ENCODE peak calls at places on chromosomes 6 and 20, in nine cellular contexts. One of them, this sample, is unnamed.

GRCh38 chr6:135419162-135419561 is 78.4 kb downstream of the AHI1 start:
- DNase-seq in iPS DF 19.7: no peak
- DNase-seq in NCI-H2081: no peak
- DNase-seq in lower lobe of right lung: no peak
- DNase-seq in stimulated activated CD8-positive, alpha-beta memory T cell treated with anti-CD3 and anti-CD28 coated beads, Interleukin-4, amount 100 ng/mL, for 24 hours: no peak
- DNase-seq in left ventricle myocardium inferior: no peak
- DNase-seq in activated naive CD4-positive, alpha-beta T cell treated with anti-CD3 and anti-CD28 coated beads for 36 hours: no peak
- DNase-seq in activated T-cell treated with anti-CD3 and anti-CD28 coated beads, Interleukin-2, amount 50 U/mL, for 4 hours: no peak
- DNase-seq in AML-193: no peak
- DNase-seq in this sample: no peak

GRCh38 chr20:2168946-2169345 is 67.3 kb downstream of the STK35 start:
- DNase-seq in iPS DF 19.7: no peak
- DNase-seq in NCI-H2081: no peak
- DNase-seq in lower lobe of right lung: no peak
- DNase-seq in stimulated activated CD8-positive, alpha-beta memory T cell treated with anti-CD3 and anti-CD28 coated beads, Interleukin-4, amount 100 ng/mL, for 24 hours: no peak
- DNase-seq in left ventricle myocardium inferior: no peak
- DNase-seq in activated naive CD4-positive, alpha-beta T cell treated with anti-CD3 and anti-CD28 coated beads for 36 hours: no peak
- DNase-seq in activated T-cell treated with anti-CD3 and anti-CD28 coated beads, Interleukin-2, amount 50 U/mL, for 4 hours: no peak
- DNase-seq in AML-193: no peak
- DNase-seq in this sample: no peak

GRCh38 chr6:80173411-80173810 is 66.9 kb downstream of the BCKDHB start:
- DNase-seq in iPS DF 19.7: no peak
- DNase-seq in NCI-H2081: no peak
- DNase-seq in lower lobe of right lung: no peak
- DNase-seq in stimulated activated CD8-positive, alpha-beta memory T cell treated with anti-CD3 and anti-CD28 coated beads, Interleukin-4, amount 100 ng/mL, for 24 hours: no peak
- DNase-seq in left ventricle myocardium inferior: no peak
- DNase-seq in activated naive CD4-positive, alpha-beta T cell treated with anti-CD3 and anti-CD28 coated beads for 36 hours: no peak
- DNase-seq in activated T-cell treated with anti-CD3 and anti-CD28 coated beads, Interleukin-2, amount 50 U/mL, for 4 hours: no peak
- DNase-seq in AML-193: no peak
- DNase-seq in this sample: no peak

GRCh38 chr6:43250992-43251373 is 7.7 kb downstream of the TTBK1 start:
- DNase-seq in iPS DF 19.7: no peak
- DNase-seq in NCI-H2081: no peak
- DNase-seq in lower lobe of right lung: no peak
- DNase-seq in stimulated activated CD8-positive, alpha-beta memory T cell treated with anti-CD3 and anti-CD28 coated beads, Interleukin-4, amount 100 ng/mL, for 24 hours: no peak
- DNase-seq in left ventricle myocardium inferior: no peak
- DNase-seq in activated naive CD4-positive, alpha-beta T cell treated with anti-CD3 and anti-CD28 coated beads for 36 hours: peak
- DNase-seq in activated T-cell treated with anti-CD3 and anti-CD28 coated beads, Interleukin-2, amount 50 U/mL, for 4 hours: no peak
- DNase-seq in AML-193: no peak
- DNase-seq in this sample: no peak

GRCh38 chr6:30555428-30556005 is 772 bp downstream of the GNL1 start:
- DNase-seq in iPS DF 19.7: no peak
- DNase-seq in NCI-H2081: peak
- DNase-seq in lower lobe of right lung: peak
- DNase-seq in stimulated activated CD8-positive, alpha-beta memory T cell treated with anti-CD3 and anti-CD28 coated beads, Interleukin-4, amount 100 ng/mL, for 24 hours: no peak
- DNase-seq in left ventricle myocardium inferior: peak
- DNase-seq in activated naive CD4-positive, alpha-beta T cell treated with anti-CD3 and anti-CD28 coated beads for 36 hours: no peak
- DNase-seq in activated T-cell treated with anti-CD3 and anti-CD28 coated beads, Interleukin-2, amount 50 U/mL, for 4 hours: peak
- DNase-seq in AML-193: no peak
- DNase-seq in this sample: peak

GRCh38 chr6:100116409-100117194 is 122.6 kb upstream of the MCHR2 start:
- DNase-seq in iPS DF 19.7: peak
- DNase-seq in NCI-H2081: peak
- DNase-seq in lower lobe of right lung: no peak
- DNase-seq in stimulated activated CD8-positive, alpha-beta memory T cell treated with anti-CD3 and anti-CD28 coated beads, Interleukin-4, amount 100 ng/mL, for 24 hours: no peak
- DNase-seq in left ventricle myocardium inferior: no peak
- DNase-seq in activated naive CD4-positive, alpha-beta T cell treated with anti-CD3 and anti-CD28 coated beads for 36 hours: peak
- DNase-seq in activated T-cell treated with anti-CD3 and anti-CD28 coated beads, Interleukin-2, amount 50 U/mL, for 4 hours: no peak
- DNase-seq in AML-193: peak
- DNase-seq in this sample: peak

GRCh38 chr6:85472744-85473143 is 22.9 kb downstream of the NT5E start:
- DNase-seq in iPS DF 19.7: no peak
- DNase-seq in NCI-H2081: no peak
- DNase-seq in lower lobe of right lung: no peak
- DNase-seq in stimulated activated CD8-positive, alpha-beta memory T cell treated with anti-CD3 and anti-CD28 coated beads, Interleukin-4, amount 100 ng/mL, for 24 hours: no peak
- DNase-seq in left ventricle myocardium inferior: no peak
- DNase-seq in activated naive CD4-positive, alpha-beta T cell treated with anti-CD3 and anti-CD28 coated beads for 36 hours: no peak
- DNase-seq in activated T-cell treated with anti-CD3 and anti-CD28 coated beads, Interleukin-2, amount 50 U/mL, for 4 hours: no peak
- DNase-seq in AML-193: no peak
- DNase-seq in this sample: no peak

GRCh38 chr6:39209360-39209811 is 19.9 kb downstream of the KCNK5 start:
- DNase-seq in iPS DF 19.7: no peak
- DNase-seq in NCI-H2081: no peak
- DNase-seq in lower lobe of right lung: no peak
- DNase-seq in stimulated activated CD8-positive, alpha-beta memory T cell treated with anti-CD3 and anti-CD28 coated beads, Interleukin-4, amount 100 ng/mL, for 24 hours: no peak
- DNase-seq in left ventricle myocardium inferior: no peak
- DNase-seq in activated naive CD4-positive, alpha-beta T cell treated with anti-CD3 and anti-CD28 coated beads for 36 hours: no peak
- DNase-seq in activated T-cell treated with anti-CD3 and anti-CD28 coated beads, Interleukin-2, amount 50 U/mL, for 4 hours: no peak
- DNase-seq in AML-193: peak
- DNase-seq in this sample: no peak

GRCh38 chr6:152648090-152648489 is 10.9 kb upstream of the SYNE1 start:
- DNase-seq in iPS DF 19.7: no peak
- DNase-seq in NCI-H2081: no peak
- DNase-seq in lower lobe of right lung: no peak
- DNase-seq in stimulated activated CD8-positive, alpha-beta memory T cell treated with anti-CD3 and anti-CD28 coated beads, Interleukin-4, amount 100 ng/mL, for 24 hours: no peak
- DNase-seq in left ventricle myocardium inferior: no peak
- DNase-seq in activated naive CD4-positive, alpha-beta T cell treated with anti-CD3 and anti-CD28 coated beads for 36 hours: no peak
- DNase-seq in activated T-cell treated with anti-CD3 and anti-CD28 coated beads, Interleukin-2, amount 50 U/mL, for 4 hours: no peak
- DNase-seq in AML-193: no peak
- DNase-seq in this sample: no peak

GRCh38 chr6:50285735-50286134 is 236.0 kb upstream of the DEFB112 start:
- DNase-seq in iPS DF 19.7: no peak
- DNase-seq in NCI-H2081: no peak
- DNase-seq in lower lobe of right lung: no peak
- DNase-seq in stimulated activated CD8-positive, alpha-beta memory T cell treated with anti-CD3 and anti-CD28 coated beads, Interleukin-4, amount 100 ng/mL, for 24 hours: no peak
- DNase-seq in left ventricle myocardium inferior: no peak
- DNase-seq in activated naive CD4-positive, alpha-beta T cell treated with anti-CD3 and anti-CD28 coated beads for 36 hours: no peak
- DNase-seq in activated T-cell treated with anti-CD3 and anti-CD28 coated beads, Interleukin-2, amount 50 U/mL, for 4 hours: no peak
- DNase-seq in AML-193: no peak
- DNase-seq in this sample: no peak

GRCh38 chr6:3835055-3835731 is 14.0 kb upstream of the FAM50B start:
- DNase-seq in iPS DF 19.7: no peak
- DNase-seq in NCI-H2081: no peak
- DNase-seq in lower lobe of right lung: no peak
- DNase-seq in stimulated activated CD8-positive, alpha-beta memory T cell treated with anti-CD3 and anti-CD28 coated beads, Interleukin-4, amount 100 ng/mL, for 24 hours: no peak
- DNase-seq in left ventricle myocardium inferior: no peak
- DNase-seq in activated naive CD4-positive, alpha-beta T cell treated with anti-CD3 and anti-CD28 coated beads for 36 hours: no peak
- DNase-seq in activated T-cell treated with anti-CD3 and anti-CD28 coated beads, Interleukin-2, amount 50 U/mL, for 4 hours: no peak
- DNase-seq in AML-193: no peak
- DNase-seq in this sample: no peak

GRCh38 chr6:117498159-117498558 is 15.7 kb downstream of the DCBLD1 start:
- DNase-seq in iPS DF 19.7: no peak
- DNase-seq in NCI-H2081: no peak
- DNase-seq in lower lobe of right lung: no peak
- DNase-seq in stimulated activated CD8-positive, alpha-beta memory T cell treated with anti-CD3 and anti-CD28 coated beads, Interleukin-4, amount 100 ng/mL, for 24 hours: no peak
- DNase-seq in left ventricle myocardium inferior: no peak
- DNase-seq in activated naive CD4-positive, alpha-beta T cell treated with anti-CD3 and anti-CD28 coated beads for 36 hours: no peak
- DNase-seq in activated T-cell treated with anti-CD3 and anti-CD28 coated beads, Interleukin-2, amount 50 U/mL, for 4 hours: no peak
- DNase-seq in AML-193: peak
- DNase-seq in this sample: no peak

GRCh38 chr6:147170269-147170668 is 33.9 kb upstream of the STXBP5 start:
- DNase-seq in iPS DF 19.7: no peak
- DNase-seq in NCI-H2081: no peak
- DNase-seq in lower lobe of right lung: no peak
- DNase-seq in stimulated activated CD8-positive, alpha-beta memory T cell treated with anti-CD3 and anti-CD28 coated beads, Interleukin-4, amount 100 ng/mL, for 24 hours: no peak
- DNase-seq in left ventricle myocardium inferior: no peak
- DNase-seq in activated naive CD4-positive, alpha-beta T cell treated with anti-CD3 and anti-CD28 coated beads for 36 hours: no peak
- DNase-seq in activated T-cell treated with anti-CD3 and anti-CD28 coated beads, Interleukin-2, amount 50 U/mL, for 4 hours: no peak
- DNase-seq in AML-193: no peak
- DNase-seq in this sample: no peak

GRCh38 chr6:148888853-148889252 is 142.0 kb downstream of the UST start:
- DNase-seq in iPS DF 19.7: no peak
- DNase-seq in NCI-H2081: no peak
- DNase-seq in lower lobe of right lung: no peak
- DNase-seq in stimulated activated CD8-positive, alpha-beta memory T cell treated with anti-CD3 and anti-CD28 coated beads, Interleukin-4, amount 100 ng/mL, for 24 hours: no peak
- DNase-seq in left ventricle myocardium inferior: no peak
- DNase-seq in activated naive CD4-positive, alpha-beta T cell treated with anti-CD3 and anti-CD28 coated beads for 36 hours: no peak
- DNase-seq in activated T-cell treated with anti-CD3 and anti-CD28 coated beads, Interleukin-2, amount 50 U/mL, for 4 hours: no peak
- DNase-seq in AML-193: no peak
- DNase-seq in this sample: no peak

GRCh38 chr6:83696674-83697073 is 12.2 kb downstream of the SNAP91 start:
- DNase-seq in iPS DF 19.7: no peak
- DNase-seq in NCI-H2081: no peak
- DNase-seq in lower lobe of right lung: no peak
- DNase-seq in stimulated activated CD8-positive, alpha-beta memory T cell treated with anti-CD3 and anti-CD28 coated beads, Interleukin-4, amount 100 ng/mL, for 24 hours: no peak
- DNase-seq in left ventricle myocardium inferior: no peak
- DNase-seq in activated naive CD4-positive, alpha-beta T cell treated with anti-CD3 and anti-CD28 coated beads for 36 hours: no peak
- DNase-seq in activated T-cell treated with anti-CD3 and anti-CD28 coated beads, Interleukin-2, amount 50 U/mL, for 4 hours: no peak
- DNase-seq in AML-193: no peak
- DNase-seq in this sample: no peak

GRCh38 chr20:37885593-37886507 is 17.1 kb upstream of the VSTM2L start:
- DNase-seq in iPS DF 19.7: no peak
- DNase-seq in NCI-H2081: no peak
- DNase-seq in lower lobe of right lung: no peak
- DNase-seq in stimulated activated CD8-positive, alpha-beta memory T cell treated with anti-CD3 and anti-CD28 coated beads, Interleukin-4, amount 100 ng/mL, for 24 hours: no peak
- DNase-seq in left ventricle myocardium inferior: no peak
- DNase-seq in activated naive CD4-positive, alpha-beta T cell treated with anti-CD3 and anti-CD28 coated beads for 36 hours: no peak
- DNase-seq in activated T-cell treated with anti-CD3 and anti-CD28 coated beads, Interleukin-2, amount 50 U/mL, for 4 hours: no peak
- DNase-seq in AML-193: no peak
- DNase-seq in this sample: peak

GRCh38 chr6:3794092-3794491 is 42.6 kb upstream of the PXDC1 start:
- DNase-seq in iPS DF 19.7: no peak
- DNase-seq in NCI-H2081: no peak
- DNase-seq in lower lobe of right lung: no peak
- DNase-seq in stimulated activated CD8-positive, alpha-beta memory T cell treated with anti-CD3 and anti-CD28 coated beads, Interleukin-4, amount 100 ng/mL, for 24 hours: no peak
- DNase-seq in left ventricle myocardium inferior: no peak
- DNase-seq in activated naive CD4-positive, alpha-beta T cell treated with anti-CD3 and anti-CD28 coated beads for 36 hours: no peak
- DNase-seq in activated T-cell treated with anti-CD3 and anti-CD28 coated beads, Interleukin-2, amount 50 U/mL, for 4 hours: no peak
- DNase-seq in AML-193: no peak
- DNase-seq in this sample: no peak

GRCh38 chr6:159969204-159969912 is 476 bp downstream of the IGF2R start:
- DNase-seq in iPS DF 19.7: no peak
- DNase-seq in NCI-H2081: no peak
- DNase-seq in lower lobe of right lung: peak
- DNase-seq in stimulated activated CD8-positive, alpha-beta memory T cell treated with anti-CD3 and anti-CD28 coated beads, Interleukin-4, amount 100 ng/mL, for 24 hours: no peak
- DNase-seq in left ventricle myocardium inferior: peak
- DNase-seq in activated naive CD4-positive, alpha-beta T cell treated with anti-CD3 and anti-CD28 coated beads for 36 hours: peak
- DNase-seq in activated T-cell treated with anti-CD3 and anti-CD28 coated beads, Interleukin-2, amount 50 U/mL, for 4 hours: no peak
- DNase-seq in AML-193: no peak
- DNase-seq in this sample: no peak

GRCh38 chr6:87315071-87315470 is 7.3 kb upstream of the SMIM8 start:
- DNase-seq in iPS DF 19.7: no peak
- DNase-seq in NCI-H2081: no peak
- DNase-seq in lower lobe of right lung: no peak
- DNase-seq in stimulated activated CD8-positive, alpha-beta memory T cell treated with anti-CD3 and anti-CD28 coated beads, Interleukin-4, amount 100 ng/mL, for 24 hours: no peak
- DNase-seq in left ventricle myocardium inferior: no peak
- DNase-seq in activated naive CD4-positive, alpha-beta T cell treated with anti-CD3 and anti-CD28 coated beads for 36 hours: no peak
- DNase-seq in activated T-cell treated with anti-CD3 and anti-CD28 coated beads, Interleukin-2, amount 50 U/mL, for 4 hours: no peak
- DNase-seq in AML-193: no peak
- DNase-seq in this sample: no peak

GRCh38 chr6:41083072-41083471 is 10.3 kb downstream of the NFYA start:
- DNase-seq in iPS DF 19.7: no peak
- DNase-seq in NCI-H2081: no peak
- DNase-seq in lower lobe of right lung: no peak
- DNase-seq in stimulated activated CD8-positive, alpha-beta memory T cell treated with anti-CD3 and anti-CD28 coated beads, Interleukin-4, amount 100 ng/mL, for 24 hours: no peak
- DNase-seq in left ventricle myocardium inferior: no peak
- DNase-seq in activated naive CD4-positive, alpha-beta T cell treated with anti-CD3 and anti-CD28 coated beads for 36 hours: no peak
- DNase-seq in activated T-cell treated with anti-CD3 and anti-CD28 coated beads, Interleukin-2, amount 50 U/mL, for 4 hours: no peak
- DNase-seq in AML-193: no peak
- DNase-seq in this sample: no peak

GRCh38 chr6:33696076-33696475 is 15.4 kb downstream of the UQCC2 start:
- DNase-seq in iPS DF 19.7: no peak
- DNase-seq in NCI-H2081: no peak
- DNase-seq in lower lobe of right lung: no peak
- DNase-seq in stimulated activated CD8-positive, alpha-beta memory T cell treated with anti-CD3 and anti-CD28 coated beads, Interleukin-4, amount 100 ng/mL, for 24 hours: no peak
- DNase-seq in left ventricle myocardium inferior: no peak
- DNase-seq in activated naive CD4-positive, alpha-beta T cell treated with anti-CD3 and anti-CD28 coated beads for 36 hours: no peak
- DNase-seq in activated T-cell treated with anti-CD3 and anti-CD28 coated beads, Interleukin-2, amount 50 U/mL, for 4 hours: no peak
- DNase-seq in AML-193: no peak
- DNase-seq in this sample: no peak

GRCh38 chr6:15396808-15397207 is 150.9 kb downstream of the JARID2 start:
- DNase-seq in iPS DF 19.7: no peak
- DNase-seq in NCI-H2081: no peak
- DNase-seq in lower lobe of right lung: no peak
- DNase-seq in stimulated activated CD8-positive, alpha-beta memory T cell treated with anti-CD3 and anti-CD28 coated beads, Interleukin-4, amount 100 ng/mL, for 24 hours: no peak
- DNase-seq in left ventricle myocardium inferior: no peak
- DNase-seq in activated naive CD4-positive, alpha-beta T cell treated with anti-CD3 and anti-CD28 coated beads for 36 hours: no peak
- DNase-seq in activated T-cell treated with anti-CD3 and anti-CD28 coated beads, Interleukin-2, amount 50 U/mL, for 4 hours: no peak
- DNase-seq in AML-193: no peak
- DNase-seq in this sample: no peak

GRCh38 chr20:43043887-43044286 is 145.8 kb downstream of the PTPRT start:
- DNase-seq in iPS DF 19.7: no peak
- DNase-seq in NCI-H2081: no peak
- DNase-seq in lower lobe of right lung: no peak
- DNase-seq in stimulated activated CD8-positive, alpha-beta memory T cell treated with anti-CD3 and anti-CD28 coated beads, Interleukin-4, amount 100 ng/mL, for 24 hours: no peak
- DNase-seq in left ventricle myocardium inferior: no peak
- DNase-seq in activated naive CD4-positive, alpha-beta T cell treated with anti-CD3 and anti-CD28 coated beads for 36 hours: no peak
- DNase-seq in activated T-cell treated with anti-CD3 and anti-CD28 coated beads, Interleukin-2, amount 50 U/mL, for 4 hours: no peak
- DNase-seq in AML-193: no peak
- DNase-seq in this sample: peak

GRCh38 chr6:119077643-119078448 is 618 bp downstream of the FAM184A start:
- DNase-seq in iPS DF 19.7: no peak
- DNase-seq in NCI-H2081: peak
- DNase-seq in lower lobe of right lung: peak
- DNase-seq in stimulated activated CD8-positive, alpha-beta memory T cell treated with anti-CD3 and anti-CD28 coated beads, Interleukin-4, amount 100 ng/mL, for 24 hours: peak
- DNase-seq in left ventricle myocardium inferior: no peak
- DNase-seq in activated naive CD4-positive, alpha-beta T cell treated with anti-CD3 and anti-CD28 coated beads for 36 hours: peak
- DNase-seq in activated T-cell treated with anti-CD3 and anti-CD28 coated beads, Interleukin-2, amount 50 U/mL, for 4 hours: peak
- DNase-seq in AML-193: no peak
- DNase-seq in this sample: peak

GRCh38 chr6:39982720-39983119 is 48.5 kb upstream of the MOCS1 start:
- DNase-seq in iPS DF 19.7: no peak
- DNase-seq in NCI-H2081: no peak
- DNase-seq in lower lobe of right lung: no peak
- DNase-seq in stimulated activated CD8-positive, alpha-beta memory T cell treated with anti-CD3 and anti-CD28 coated beads, Interleukin-4, amount 100 ng/mL, for 24 hours: no peak
- DNase-seq in left ventricle myocardium inferior: no peak
- DNase-seq in activated naive CD4-positive, alpha-beta T cell treated with anti-CD3 and anti-CD28 coated beads for 36 hours: no peak
- DNase-seq in activated T-cell treated with anti-CD3 and anti-CD28 coated beads, Interleukin-2, amount 50 U/mL, for 4 hours: no peak
- DNase-seq in AML-193: no peak
- DNase-seq in this sample: no peak

GRCh38 chr6:168155193-168155592 is 76.2 kb upstream of the FRMD1 start:
- DNase-seq in iPS DF 19.7: no peak
- DNase-seq in NCI-H2081: no peak
- DNase-seq in lower lobe of right lung: no peak
- DNase-seq in stimulated activated CD8-positive, alpha-beta memory T cell treated with anti-CD3 and anti-CD28 coated beads, Interleukin-4, amount 100 ng/mL, for 24 hours: no peak
- DNase-seq in left ventricle myocardium inferior: no peak
- DNase-seq in activated naive CD4-positive, alpha-beta T cell treated with anti-CD3 and anti-CD28 coated beads for 36 hours: no peak
- DNase-seq in activated T-cell treated with anti-CD3 and anti-CD28 coated beads, Interleukin-2, amount 50 U/mL, for 4 hours: no peak
- DNase-seq in AML-193: no peak
- DNase-seq in this sample: no peak

GRCh38 chr6:42771741-42772100 is 10.1 kb upstream of the BICRAL start:
- DNase-seq in iPS DF 19.7: no peak
- DNase-seq in NCI-H2081: no peak
- DNase-seq in lower lobe of right lung: no peak
- DNase-seq in stimulated activated CD8-positive, alpha-beta memory T cell treated with anti-CD3 and anti-CD28 coated beads, Interleukin-4, amount 100 ng/mL, for 24 hours: no peak
- DNase-seq in left ventricle myocardium inferior: no peak
- DNase-seq in activated naive CD4-positive, alpha-beta T cell treated with anti-CD3 and anti-CD28 coated beads for 36 hours: no peak
- DNase-seq in activated T-cell treated with anti-CD3 and anti-CD28 coated beads, Interleukin-2, amount 50 U/mL, for 4 hours: no peak
- DNase-seq in AML-193: no peak
- DNase-seq in this sample: no peak

GRCh38 chr6:30862156-30862875 is 22.0 kb upstream of the DDR1 start:
- DNase-seq in iPS DF 19.7: no peak
- DNase-seq in NCI-H2081: no peak
- DNase-seq in lower lobe of right lung: no peak
- DNase-seq in stimulated activated CD8-positive, alpha-beta memory T cell treated with anti-CD3 and anti-CD28 coated beads, Interleukin-4, amount 100 ng/mL, for 24 hours: no peak
- DNase-seq in left ventricle myocardium inferior: no peak
- DNase-seq in activated naive CD4-positive, alpha-beta T cell treated with anti-CD3 and anti-CD28 coated beads for 36 hours: no peak
- DNase-seq in activated T-cell treated with anti-CD3 and anti-CD28 coated beads, Interleukin-2, amount 50 U/mL, for 4 hours: no peak
- DNase-seq in AML-193: no peak
- DNase-seq in this sample: no peak

GRCh38 chr20:6053776-6054688 is at the start of gene LRRN4:
- DNase-seq in iPS DF 19.7: no peak
- DNase-seq in NCI-H2081: peak
- DNase-seq in lower lobe of right lung: no peak
- DNase-seq in stimulated activated CD8-positive, alpha-beta memory T cell treated with anti-CD3 and anti-CD28 coated beads, Interleukin-4, amount 100 ng/mL, for 24 hours: no peak
- DNase-seq in left ventricle myocardium inferior: no peak
- DNase-seq in activated naive CD4-positive, alpha-beta T cell treated with anti-CD3 and anti-CD28 coated beads for 36 hours: no peak
- DNase-seq in activated T-cell treated with anti-CD3 and anti-CD28 coated beads, Interleukin-2, amount 50 U/mL, for 4 hours: no peak
- DNase-seq in AML-193: no peak
- DNase-seq in this sample: peak

GRCh38 chr6:113347420-113347819 is 509.7 kb upstream of the MARCKS start:
- DNase-seq in iPS DF 19.7: no peak
- DNase-seq in NCI-H2081: no peak
- DNase-seq in lower lobe of right lung: no peak
- DNase-seq in stimulated activated CD8-positive, alpha-beta memory T cell treated with anti-CD3 and anti-CD28 coated beads, Interleukin-4, amount 100 ng/mL, for 24 hours: no peak
- DNase-seq in left ventricle myocardium inferior: no peak
- DNase-seq in activated naive CD4-positive, alpha-beta T cell treated with anti-CD3 and anti-CD28 coated beads for 36 hours: no peak
- DNase-seq in activated T-cell treated with anti-CD3 and anti-CD28 coated beads, Interleukin-2, amount 50 U/mL, for 4 hours: no peak
- DNase-seq in AML-193: no peak
- DNase-seq in this sample: no peak

GRCh38 chr6:15870354-15871043 is 207.7 kb upstream of the DTNBP1 start:
- DNase-seq in iPS DF 19.7: no peak
- DNase-seq in NCI-H2081: no peak
- DNase-seq in lower lobe of right lung: no peak
- DNase-seq in stimulated activated CD8-positive, alpha-beta memory T cell treated with anti-CD3 and anti-CD28 coated beads, Interleukin-4, amount 100 ng/mL, for 24 hours: no peak
- DNase-seq in left ventricle myocardium inferior: no peak
- DNase-seq in activated naive CD4-positive, alpha-beta T cell treated with anti-CD3 and anti-CD28 coated beads for 36 hours: no peak
- DNase-seq in activated T-cell treated with anti-CD3 and anti-CD28 coated beads, Interleukin-2, amount 50 U/mL, for 4 hours: no peak
- DNase-seq in AML-193: peak
- DNase-seq in this sample: no peak